ENCODE peak calls at places on chromosome 7, in five cellular contexts. H, E, G, B and M are unnamed samples.

GRCh38 chr7:134727711-134728110 is 51.7 kb upstream of the CALD1 start:
- DNase-seq in E (no peak), H (no peak), G (no peak), B (no peak), M (peak)

GRCh38 chr7:112630565-112630964 is 149.8 kb downstream of the LSMEM1 start:
- DNase-seq in G (no peak), E (no peak), H (no peak), B (no peak), M (peak)

GRCh38 chr7:91898240-91898992 is 17.9 kb upstream of the MTERF1 start:
- DNase-seq in G (no peak), B (no peak), H (no peak), E (no peak), M (no peak)

GRCh38 chr7:20064181-20064970 is 152.8 kb downstream of the MACC1 start:
- DNase-seq in B (no peak), E (no peak), G (no peak), H (peak), M (peak)

GRCh38 chr7:7219216-7219615 is 36.9 kb downstream of the C1GALT1 start:
- DNase-seq in E (no peak), G (no peak), H (no peak), B (no peak), M (no peak)

GRCh38 chr7:4699897-4700296 is 17.8 kb downstream of the FOXK1 start:
- DNase-seq in H (no peak), B (no peak), G (no peak), E (no peak), M (no peak)

GRCh38 chr7:157596026-157596425 is 259.2 kb downstream of the DNAJB6 start:
- DNase-seq in G (no peak), H (no peak), B (no peak), E (no peak), M (no peak)

GRCh38 chr7:19674266-19674960 is 34.4 kb downstream of the POLR1F start:
- DNase-seq in H (peak), B (no peak), E (peak), G (no peak), M (peak)

GRCh38 chr7:102094311-102094710 is 192.4 kb upstream of the SH2B2 start:
- DNase-seq in G (no peak), H (no peak), B (no peak), E (no peak), M (no peak)

DNA sequence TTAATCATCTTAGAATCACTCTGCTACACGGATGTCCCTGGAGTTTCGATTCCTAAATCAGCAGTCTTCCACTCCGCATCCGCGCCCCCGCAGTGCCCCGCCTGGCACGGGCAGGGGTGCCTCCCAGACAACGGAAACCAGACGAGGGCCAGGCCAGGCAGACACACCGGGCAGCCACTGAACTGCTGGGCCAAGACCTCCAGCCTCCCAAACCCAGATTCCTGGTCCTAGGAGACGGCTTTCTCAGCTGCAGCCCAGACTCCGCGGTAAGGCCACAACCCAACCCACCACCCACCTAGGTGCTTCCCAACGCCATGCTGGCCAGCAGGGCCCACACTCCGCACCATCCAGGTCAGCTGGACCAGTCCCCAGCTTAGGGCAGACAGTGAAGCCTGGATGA is 33.2 kb downstream of the MAD1L1 start:
- DNase-seq in B (no peak), G (no peak), E (no peak), H (no peak), M (no peak)
- TF ChIP-seq EZH2phosphoT487 in B (no peak), G (no peak), E (no peak), H (no peak), M (no peak)

GRCh38 chr7:100010901-100011300 is 4.5 kb upstream of the ZKSCAN1 start:
- DNase-seq in H (no peak), G (no peak), B (no peak), E (no peak), M (no peak)

GRCh38 chr7:100013328-100013676 is 2.1 kb upstream of the ZKSCAN1 start:
- DNase-seq in H (no peak), B (no peak), E (no peak), G (peak), M (no peak)

GRCh38 chr7:100008525-100008924 is 6.9 kb upstream of the ZKSCAN1 start:
- DNase-seq in B (peak), G (no peak), E (no peak), H (no peak), M (no peak)

GRCh38 chr7:100007887-100008286 is 7.5 kb upstream of the ZKSCAN1 start:
- DNase-seq in G (no peak), H (peak), B (no peak), E (peak), M (no peak)

DNA sequence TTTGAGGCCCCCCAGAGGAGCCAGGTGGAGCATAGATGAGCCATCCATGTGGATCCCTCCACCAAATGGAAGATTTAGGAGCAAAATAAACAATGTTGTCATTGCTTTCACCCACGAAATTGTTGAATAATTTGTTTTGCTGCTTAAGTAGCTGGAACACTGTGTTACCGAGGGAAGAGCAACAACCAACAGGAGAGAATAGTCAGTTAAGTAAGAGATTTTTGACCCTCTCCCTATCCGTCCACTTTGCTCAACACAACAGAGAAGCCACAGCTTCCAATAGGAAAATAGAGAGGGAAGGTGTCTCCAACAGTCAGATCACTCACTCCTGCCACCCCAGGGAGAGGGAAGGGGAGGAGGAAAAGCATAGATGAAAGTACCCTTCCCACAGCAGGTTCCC is 3.9 kb upstream of the ZKSCAN1 start:
- DNase-seq in G (no peak), B (no peak), E (no peak), H (no peak), M (no peak)
- H2AFZ ChIP-seq in G (no peak), B (no peak), E (peak), H (peak), M (no peak)

GRCh38 chr7:149789101-149789500 is 15.7 kb upstream of the ZNF467 start:
- DNase-seq in H (no peak), B (no peak), G (no peak), E (no peak), M (no peak)

GRCh38 chr7:149790754-149791360 is 17.5 kb upstream of the ZNF467 start:
- DNase-seq in G (no peak), E (no peak), B (no peak), H (no peak), M (no peak)

GRCh38 chr7:149791411-149792219 is 18.2 kb upstream of the ZNF467 start:
- DNase-seq in G (no peak), H (no peak), E (no peak), B (no peak), M (no peak)

GRCh38 chr7:149788300-149788851 is 15.0 kb upstream of the ZNF467 start:
- DNase-seq in E (no peak), B (no peak), G (no peak), H (no peak), M (no peak)

GRCh38 chr7:149790146-149790548 is 16.8 kb upstream of the ZNF467 start:
- DNase-seq in E (peak), G (no peak), H (peak), B (peak), M (peak)
- TF ChIP-seq EZH2phosphoT487 in E (no peak), G (no peak), H (peak), B (no peak), M (no peak)

DNA sequence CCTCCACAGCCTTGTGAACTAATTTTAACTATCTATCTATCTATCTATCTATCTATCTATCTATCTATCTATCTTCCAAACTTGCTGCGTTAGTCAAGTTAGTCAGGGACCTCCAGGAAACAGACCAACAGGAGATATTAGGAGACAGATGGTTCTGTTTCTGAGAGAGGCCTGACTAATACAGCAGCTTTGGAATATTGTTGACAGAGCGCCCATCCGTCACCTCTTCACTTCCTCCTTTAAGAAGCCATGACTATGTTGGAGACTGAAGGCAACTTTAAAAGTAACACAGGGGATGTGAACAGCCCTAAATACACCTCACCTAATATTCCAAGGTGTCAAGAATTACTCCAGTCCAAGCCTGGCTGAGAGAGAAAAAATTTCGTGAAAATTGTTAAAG is 280.9 kb upstream of the IGFBP3 start:
- DNase-seq in G (no peak), E (no peak), H (no peak), B (no peak), M (peak)
- H2AFZ ChIP-seq in G (no peak), E (no peak), H (no peak), B (no peak), M (no peak)

GRCh38 chr7:95772298-95772770 is at the start of gene DYNC1I1:
- DNase-seq in H (peak), B (peak), G (peak), E (peak), M (peak)

GRCh38 chr7:95776561-95777185 is 4.3 kb downstream of the DYNC1I1 start:
- DNase-seq in G (no peak), B (no peak), H (no peak), E (no peak), M (no peak)

GRCh38 chr7:95777266-95777665 is 4.9 kb downstream of the DYNC1I1 start:
- DNase-seq in H (no peak), G (no peak), E (no peak), B (no peak), M (no peak)

DNA sequence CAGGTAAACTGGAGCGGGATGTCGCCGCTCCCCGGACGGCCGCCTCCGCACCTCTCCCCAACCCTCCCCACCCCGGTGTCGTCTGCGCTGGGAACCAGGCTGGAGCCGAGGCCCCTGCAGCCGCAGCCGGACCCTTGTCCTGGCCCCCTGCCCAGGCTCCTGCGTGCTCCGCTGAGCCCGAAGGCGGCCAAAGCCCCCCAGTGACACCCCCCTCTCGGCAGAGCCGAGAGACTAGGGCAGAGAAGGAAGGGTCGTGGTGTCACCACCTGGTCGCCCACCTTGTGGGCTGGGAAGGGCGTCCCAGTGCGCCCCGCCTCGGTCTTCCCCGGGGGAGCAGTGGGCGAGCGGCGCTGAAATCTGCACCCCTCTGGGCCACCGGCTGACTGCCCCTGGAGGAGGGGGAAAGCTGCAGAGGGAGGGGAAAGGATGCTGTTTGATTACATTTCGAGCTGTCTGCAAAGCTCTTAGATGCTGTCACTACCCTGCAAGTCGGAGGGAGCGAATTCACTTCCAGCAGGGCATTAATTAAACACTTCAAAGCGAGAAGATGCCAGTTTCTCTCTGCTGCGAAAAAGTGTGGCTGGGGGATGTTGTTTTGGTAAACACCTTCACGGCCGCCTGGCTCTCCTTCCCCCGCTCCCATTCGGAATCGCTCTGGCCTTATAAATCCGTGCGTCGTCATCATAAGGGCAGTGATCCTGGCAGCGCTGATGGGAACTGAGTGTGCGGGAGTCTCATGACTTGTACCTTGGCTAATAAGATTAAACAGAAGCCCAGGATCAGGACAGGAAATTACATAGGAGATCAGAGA is 622 bp downstream of the DYNC1I1 start:
- DNase-seq in B (peak), H (peak), G (no peak), E (peak), M (peak)
- TF ChIP-seq EZH2phosphoT487 in B (no peak), H (no peak), G (no peak), E (no peak), M (no peak)

DNA sequence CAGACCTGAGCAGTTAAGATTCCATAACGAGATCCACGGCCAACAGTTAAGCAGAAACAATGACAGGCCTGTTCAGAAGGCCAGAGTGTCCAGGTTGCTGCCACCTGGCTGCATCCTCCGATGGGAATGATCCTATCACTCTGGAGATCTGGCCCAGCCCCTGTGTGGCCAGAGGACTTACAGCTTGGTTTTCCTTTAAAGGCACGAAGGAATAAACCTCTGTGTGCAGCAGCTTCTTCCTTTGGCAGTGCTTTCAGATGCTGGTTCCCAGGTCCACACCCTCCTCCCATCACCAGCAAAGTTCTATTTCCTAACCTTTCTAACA is 80.5 kb downstream of the GLI3 start:
- DNase-seq in B (no peak), H (no peak), G (no peak), E (no peak), M (no peak)
- H2AFZ ChIP-seq in B (no peak), H (no peak), G (no peak), E (no peak), M (no peak)

DNA sequence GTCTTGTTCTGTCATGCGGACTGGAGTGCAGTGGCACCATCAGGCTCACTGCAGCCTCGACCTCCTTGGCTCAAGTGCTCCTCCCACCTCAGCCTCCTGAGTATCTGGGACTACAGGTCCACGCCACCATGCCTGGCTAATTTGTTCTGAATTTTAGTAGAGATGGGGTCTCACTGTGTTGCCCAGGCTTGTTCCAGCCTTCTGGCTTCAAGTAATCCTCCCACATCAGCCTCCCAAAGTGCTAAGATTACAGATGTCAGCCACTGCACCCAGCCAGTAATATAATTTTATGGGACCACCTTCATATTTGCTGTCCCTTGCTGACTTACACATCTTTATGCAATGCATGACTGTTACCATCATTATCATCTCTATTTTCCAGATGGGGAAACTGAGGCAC is 1.5 kb upstream of the HSPB1 start:
- DNase-seq in B (no peak), E (no peak), G (no peak), H (no peak), M (no peak)
- TF ChIP-seq EZH2phosphoT487 in B (no peak), E (no peak), G (no peak), H (no peak), M (no peak)

GRCh38 chr7:131327049-131327625 is 539 bp upstream of the MKLN1 start:
- DNase-seq in E (peak), B (peak), G (no peak), H (no peak), M (peak)
- H2AFZ ChIP-seq in E (peak), B (peak), G (peak), H (peak), M (peak)

DNA sequence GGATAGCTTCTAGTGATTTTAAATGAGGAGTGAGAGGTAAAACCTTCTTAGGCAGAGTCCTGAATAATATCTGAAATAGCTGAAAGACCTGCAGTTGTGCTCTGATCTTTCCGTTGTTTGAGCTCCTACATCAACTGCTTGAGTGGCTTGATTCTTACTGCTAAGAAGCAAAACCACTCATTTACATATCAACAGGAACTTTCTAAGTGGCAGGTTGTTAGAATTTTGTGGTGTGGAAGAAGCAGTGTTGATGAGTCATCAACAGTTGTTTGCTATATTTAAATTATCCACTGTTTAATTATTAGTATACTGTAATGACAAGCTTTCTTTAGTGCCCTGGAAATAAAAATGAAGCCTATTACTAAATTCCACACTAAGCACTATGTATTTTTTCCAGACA is 689.5 kb downstream of the DNAJB9 start:
- DNase-seq in B (no peak), E (peak), H (peak), G (peak), M (no peak)
- TF ChIP-seq EZH2phosphoT487 in B (no peak), E (no peak), H (no peak), G (no peak), M (no peak)